ENCODE peak calls at places on chromosomes 4 and X, in five cellular contexts. One of them, this sample, is unnamed.

GRCh38 chrX:13762015-13762414 is 27.5 kb downstream of the OFD1 start:
- DNase-seq in stomach: no peak
- DNase-seq in body of pancreas: no peak
- DNase-seq in mesothelial cell of epicardium: no peak
- DNase-seq in fibroblast of mammary gland: no peak
- DNase-seq in this sample: no peak

GRCh38 chrX:140180585-140180984 is 215.3 kb upstream of the CXorf66 start:
- DNase-seq in body of pancreas: no peak
- DNase-seq in stomach: no peak
- DNase-seq in mesothelial cell of epicardium: no peak
- DNase-seq in fibroblast of mammary gland: peak; percentile 34
- DNase-seq in this sample: no peak

GRCh38 chrX:24321741-24322395 is 8.0 kb upstream of the SUPT20HL2 start:
- DNase-seq in stomach: no peak
- DNase-seq in fibroblast of mammary gland: no peak
- DNase-seq in mesothelial cell of epicardium: no peak
- DNase-seq in body of pancreas: no peak
- DNase-seq in this sample: no peak

GRCh38 chr4:6732441-6733357 is 16.7 kb downstream of the BLOC1S4 start:
- DNase-seq in fibroblast of mammary gland: peak; percentile 91
- DNase-seq in mesothelial cell of epicardium: no peak
- DNase-seq in stomach: peak; percentile 85
- DNase-seq in body of pancreas: peak; percentile 55
- DNase-seq in this sample: no peak

GRCh38 chr4:82630079-82630478 is 68.3 kb upstream of the TMEM150C start:
- DNase-seq in body of pancreas: no peak
- DNase-seq in mesothelial cell of epicardium: no peak
- DNase-seq in stomach: no peak
- DNase-seq in fibroblast of mammary gland: no peak
- DNase-seq in this sample: no peak

GRCh38 chrX:49193542-49193964 is 6.4 kb downstream of the SYP start:
- DNase-seq in stomach: no peak
- DNase-seq in mesothelial cell of epicardium: no peak
- DNase-seq in fibroblast of mammary gland: no peak
- DNase-seq in body of pancreas: no peak
- DNase-seq in this sample: no peak

GRCh38 chrX:107596651-107597050 is 31.7 kb upstream of the PRPS1 start:
- DNase-seq in stomach: no peak
- DNase-seq in fibroblast of mammary gland: no peak
- DNase-seq in mesothelial cell of epicardium: no peak
- DNase-seq in body of pancreas: no peak
- DNase-seq in this sample: no peak

GRCh38 chr4:152117501-152117900 is 356.7 kb upstream of the GATB start:
- DNase-seq in fibroblast of mammary gland: no peak
- DNase-seq in stomach: no peak
- DNase-seq in mesothelial cell of epicardium: no peak
- DNase-seq in body of pancreas: no peak
- DNase-seq in this sample: no peak

GRCh38 chr4:48896845-48897244 is 9.7 kb downstream of the OCIAD2 start:
- DNase-seq in fibroblast of mammary gland: no peak
- DNase-seq in stomach: no peak
- DNase-seq in mesothelial cell of epicardium: no peak
- DNase-seq in body of pancreas: no peak
- DNase-seq in this sample: no peak

GRCh38 chrX:38649674-38650647 is 88.6 kb downstream of the TSPAN7 start:
- DNase-seq in mesothelial cell of epicardium: no peak
- DNase-seq in body of pancreas: no peak
- DNase-seq in stomach: no peak
- DNase-seq in fibroblast of mammary gland: no peak
- DNase-seq in this sample: no peak

GRCh38 chrX:38651625-38652601 is 90.6 kb downstream of the TSPAN7 start:
- DNase-seq in body of pancreas: no peak
- DNase-seq in mesothelial cell of epicardium: no peak
- DNase-seq in fibroblast of mammary gland: no peak
- DNase-seq in stomach: no peak
- DNase-seq in this sample: no peak

GRCh38 chrX:38656350-38656915 is 95.1 kb downstream of the TSPAN7 start:
- DNase-seq in body of pancreas: no peak
- DNase-seq in stomach: no peak
- DNase-seq in mesothelial cell of epicardium: no peak
- DNase-seq in fibroblast of mammary gland: no peak
- DNase-seq in this sample: no peak

GRCh38 chrX:38654302-38654701 is 93.0 kb downstream of the TSPAN7 start:
- DNase-seq in fibroblast of mammary gland: peak; percentile 35
- DNase-seq in mesothelial cell of epicardium: no peak
- DNase-seq in body of pancreas: peak; percentile 18
- DNase-seq in stomach: no peak
- DNase-seq in this sample: peak; percentile 7

DNA sequence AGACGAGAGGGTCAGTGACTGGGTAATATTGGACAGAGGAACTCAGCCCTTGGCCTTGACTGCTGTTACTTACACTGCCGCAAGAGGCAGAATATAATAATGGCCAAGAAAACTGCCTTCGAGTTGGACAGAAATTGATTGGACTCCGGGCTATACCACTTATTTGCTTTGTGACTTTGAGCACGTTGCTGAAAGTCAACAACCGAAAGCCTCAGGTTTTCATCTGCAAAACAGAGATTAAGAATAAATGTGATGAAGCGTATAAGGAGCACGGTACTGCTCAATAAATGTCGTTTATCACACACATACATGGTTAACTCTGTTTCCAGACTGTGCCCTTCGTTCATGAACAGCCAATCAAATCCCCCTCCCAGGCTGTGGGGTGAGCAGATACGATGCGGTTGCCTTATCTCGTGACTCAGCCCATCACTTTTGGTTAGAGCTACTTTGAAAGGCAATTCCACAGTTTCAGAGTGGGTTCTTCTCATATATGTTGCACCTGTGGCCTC is 91.6 kb downstream of the TSPAN7 start:
- DNase-seq in stomach: no peak
- DNase-seq in mesothelial cell of epicardium: no peak
- DNase-seq in fibroblast of mammary gland: no peak
- DNase-seq in body of pancreas: no peak
- DNase-seq in this sample: no peak
- TF ChIP-seq CTCF in stomach: no peak
- TF ChIP-seq CTCF in mesothelial cell of epicardium: no peak
- TF ChIP-seq CTCF in fibroblast of mammary gland: no peak
- TF ChIP-seq CTCF in body of pancreas: no peak
- TF ChIP-seq CTCF in this sample: no peak

GRCh38 chr4:182343435-182343834 is 100.2 kb downstream of the TENM3 start:
- DNase-seq in mesothelial cell of epicardium: no peak
- DNase-seq in stomach: no peak
- DNase-seq in fibroblast of mammary gland: no peak
- DNase-seq in body of pancreas: no peak
- DNase-seq in this sample: no peak

GRCh38 chr4:182338059-182338458 is 94.9 kb downstream of the TENM3 start:
- DNase-seq in mesothelial cell of epicardium: no peak
- DNase-seq in body of pancreas: no peak
- DNase-seq in fibroblast of mammary gland: peak; percentile 28
- DNase-seq in stomach: no peak
- DNase-seq in this sample: no peak

GRCh38 chr4:182339246-182339645 is 96.0 kb downstream of the TENM3 start:
- DNase-seq in mesothelial cell of epicardium: no peak
- DNase-seq in fibroblast of mammary gland: no peak
- DNase-seq in stomach: no peak
- DNase-seq in body of pancreas: no peak
- DNase-seq in this sample: no peak

GRCh38 chr4:182337366-182337765 is 94.2 kb downstream of the TENM3 start:
- DNase-seq in fibroblast of mammary gland: peak; percentile 49
- DNase-seq in body of pancreas: no peak
- DNase-seq in stomach: no peak
- DNase-seq in mesothelial cell of epicardium: no peak
- DNase-seq in this sample: no peak

DNA sequence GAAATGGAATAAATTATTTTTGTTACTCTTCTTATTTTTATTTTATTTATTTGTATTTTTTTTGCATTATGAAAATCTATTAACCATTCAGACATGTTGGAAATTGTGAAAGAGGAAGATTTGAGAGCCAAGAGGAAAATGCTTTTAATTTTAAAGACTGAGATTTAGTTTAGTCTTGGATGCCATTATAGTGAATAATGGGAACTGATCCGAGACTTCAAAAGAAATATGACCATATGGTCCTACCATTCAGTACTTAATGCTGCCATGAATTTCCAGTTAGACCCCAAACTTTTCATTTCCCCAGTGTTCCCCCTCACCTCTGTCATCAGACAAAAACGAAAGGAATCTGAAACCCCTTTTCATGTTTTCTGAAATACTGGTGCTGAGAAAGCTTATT is 95.5 kb downstream of the TENM3 start:
- DNase-seq in stomach: no peak
- DNase-seq in fibroblast of mammary gland: peak; percentile 54
- DNase-seq in mesothelial cell of epicardium: no peak
- DNase-seq in body of pancreas: no peak
- DNase-seq in this sample: no peak
- TF ChIP-seq CTCF in stomach: no peak
- TF ChIP-seq CTCF in fibroblast of mammary gland: no peak
- TF ChIP-seq CTCF in mesothelial cell of epicardium: no peak
- TF ChIP-seq CTCF in body of pancreas: no peak
- TF ChIP-seq CTCF in this sample: no peak

DNA sequence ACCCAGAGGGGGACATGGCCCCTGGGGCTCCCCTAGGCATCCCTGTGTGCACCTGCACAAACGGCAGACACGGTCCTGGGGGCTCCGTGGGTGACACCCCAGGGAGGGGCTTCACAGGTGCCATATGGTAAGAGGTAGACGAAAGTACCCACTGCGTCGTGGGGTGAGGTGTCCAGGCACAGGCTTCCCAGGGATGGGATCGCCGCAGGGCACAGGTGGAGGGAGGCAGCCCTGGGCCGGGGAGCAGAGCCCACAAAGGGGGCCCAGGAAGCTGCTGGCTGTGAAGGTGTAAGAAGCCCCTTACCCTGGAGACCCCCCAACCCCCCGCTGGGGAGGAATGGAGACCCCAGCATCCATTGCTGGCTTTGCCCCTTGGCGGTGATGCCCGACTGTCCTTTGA is 10.9 kb downstream of the SH3TC1 start:
- DNase-seq in mesothelial cell of epicardium: no peak
- DNase-seq in body of pancreas: no peak
- DNase-seq in fibroblast of mammary gland: no peak
- DNase-seq in stomach: no peak
- DNase-seq in this sample: no peak
- TF ChIP-seq CTCF in mesothelial cell of epicardium: no peak
- TF ChIP-seq CTCF in body of pancreas: no peak
- TF ChIP-seq CTCF in fibroblast of mammary gland: no peak
- TF ChIP-seq CTCF in stomach: no peak
- TF ChIP-seq CTCF in this sample: no peak

GRCh38 chr4:7922466-7922865 is 17.2 kb downstream of the AFAP1 start:
- DNase-seq in stomach: no peak
- DNase-seq in body of pancreas: no peak
- DNase-seq in fibroblast of mammary gland: no peak
- DNase-seq in mesothelial cell of epicardium: no peak
- DNase-seq in this sample: no peak

GRCh38 chr4:7918981-7919380 is 20.7 kb downstream of the AFAP1 start:
- DNase-seq in mesothelial cell of epicardium: no peak
- DNase-seq in fibroblast of mammary gland: no peak
- DNase-seq in stomach: no peak
- DNase-seq in body of pancreas: no peak
- DNase-seq in this sample: no peak

GRCh38 chr4:7912826-7913225 is 26.8 kb downstream of the AFAP1 start:
- DNase-seq in body of pancreas: no peak
- DNase-seq in fibroblast of mammary gland: no peak
- DNase-seq in mesothelial cell of epicardium: no peak
- DNase-seq in stomach: no peak
- DNase-seq in this sample: no peak

GRCh38 chr4:7915875-7916242 is 23.8 kb downstream of the AFAP1 start:
- DNase-seq in body of pancreas: no peak
- DNase-seq in fibroblast of mammary gland: no peak
- DNase-seq in stomach: no peak
- DNase-seq in mesothelial cell of epicardium: no peak
- DNase-seq in this sample: no peak

DNA sequence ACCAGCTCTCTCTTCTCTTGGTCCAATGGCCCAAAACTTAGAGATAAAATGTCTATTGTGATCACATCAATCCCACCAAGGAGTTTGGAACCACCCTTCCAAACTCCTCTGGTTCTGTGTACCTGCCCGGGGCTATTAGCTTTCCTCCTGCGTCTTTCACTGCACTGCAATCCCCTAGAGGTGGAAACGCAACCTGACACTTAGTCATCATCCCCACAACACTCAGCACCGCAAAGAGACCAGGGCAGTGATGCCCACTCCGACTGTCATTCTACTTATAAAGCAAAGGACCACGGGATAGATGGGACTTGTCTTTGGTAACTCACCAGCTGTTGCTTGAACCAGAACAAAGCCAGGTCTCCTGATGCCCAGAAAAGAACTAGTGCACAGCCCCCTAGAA is 22.0 kb downstream of the AFAP1 start:
- DNase-seq in fibroblast of mammary gland: no peak
- DNase-seq in stomach: no peak
- DNase-seq in mesothelial cell of epicardium: no peak
- DNase-seq in body of pancreas: no peak
- DNase-seq in this sample: no peak
- TF ChIP-seq CTCF in fibroblast of mammary gland: no peak
- TF ChIP-seq CTCF in stomach: no peak
- TF ChIP-seq CTCF in mesothelial cell of epicardium: no peak
- TF ChIP-seq CTCF in body of pancreas: no peak
- TF ChIP-seq CTCF in this sample: no peak

GRCh38 chr4:188904617-188905016 is 765.4 kb downstream of the TRIML1 start:
- DNase-seq in body of pancreas: no peak
- DNase-seq in stomach: no peak
- DNase-seq in fibroblast of mammary gland: no peak
- DNase-seq in mesothelial cell of epicardium: no peak
- DNase-seq in this sample: no peak

GRCh38 chr4:188905248-188905647 is 766.0 kb downstream of the TRIML1 start:
- DNase-seq in body of pancreas: no peak
- DNase-seq in fibroblast of mammary gland: no peak
- DNase-seq in stomach: no peak
- DNase-seq in mesothelial cell of epicardium: no peak
- DNase-seq in this sample: no peak

DNA sequence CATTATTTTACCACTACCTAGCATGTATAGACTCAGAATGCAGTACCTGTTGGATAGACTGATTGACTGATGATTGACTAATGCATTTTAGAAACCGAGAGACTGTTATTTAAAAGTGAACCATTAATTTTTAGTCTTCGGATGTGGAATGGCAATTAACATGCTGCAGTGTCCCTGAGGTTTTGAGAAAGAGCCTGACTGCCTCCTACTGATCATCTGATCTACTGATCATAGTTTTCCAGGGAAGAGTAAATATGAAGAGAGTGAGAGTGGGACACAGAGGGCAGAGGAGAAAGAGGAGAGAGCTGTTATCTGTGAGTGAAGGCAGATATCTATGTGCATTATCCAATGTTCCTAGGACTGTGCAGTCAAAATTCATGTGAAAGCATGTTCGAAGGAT is 764.8 kb downstream of the TRIML1 start:
- DNase-seq in mesothelial cell of epicardium: no peak
- DNase-seq in body of pancreas: no peak
- DNase-seq in stomach: no peak
- DNase-seq in fibroblast of mammary gland: peak; percentile 11
- DNase-seq in this sample: no peak
- TF ChIP-seq CTCF in mesothelial cell of epicardium: no peak
- TF ChIP-seq CTCF in body of pancreas: no peak
- TF ChIP-seq CTCF in stomach: no peak
- TF ChIP-seq CTCF in fibroblast of mammary gland: no peak
- TF ChIP-seq CTCF in this sample: no peak